ENCODE peak calls at places on chromosomes 6 and 20, in seven cellular contexts. E is dorsolateral prefrontal cortex, G is nephron progenitor cell, C is stomach, P is mammary epithelial cell, V is astrocyte, N is fibroblast of lung. M is an unnamed sample.

GRCh38 chr6:134363323-134364039 is 45.6 kb upstream of the SGK1 start:
- DNase-seq in C (no peak), E (no peak), P (peak; percentile 98), G (no peak), V (peak; percentile 81), N (peak; percentile 85), M (no peak)

GRCh38 chr20:45911486-45912343 is at the start of gene PLTP:
- DNase-seq in C (peak; percentile 58), V (peak; percentile 65), N (peak; percentile 77), G (peak; percentile 80), P (no peak), E (peak; percentile 48), M (peak; percentile 50)

GRCh38 chr6:154246723-154247118 is 109.9 kb downstream of the IPCEF1 start:
- DNase-seq in E (no peak), N (no peak), G (no peak), V (no peak), P (no peak), C (no peak), M (no peak)

GRCh38 chr20:3224681-3225421 is 14.1 kb downstream of the SLC4A11 start:
- DNase-seq in P (no peak), G (no peak), N (no peak), C (no peak), V (no peak), E (no peak), M (no peak)

GRCh38 chr6:133160531-133160930 is 80.6 kb upstream of the EYA4 start:
- DNase-seq in E (no peak), C (no peak), V (no peak), P (peak; percentile 5), N (no peak), G (no peak), M (no peak)

GRCh38 chr20:29472606-29473005 is 1784.9 kb upstream of the DEFB115 start:
- DNase-seq in E (no peak), N (no peak), P (no peak), C (no peak), V (no peak), G (no peak), M (no peak)

GRCh38 chr20:63625771-63626423 is 1.0 kb downstream of the GMEB2 start:
- DNase-seq in C (no peak), N (peak; percentile 51), E (no peak), P (no peak), V (peak; percentile 36), G (no peak), M (peak; percentile 69)

GRCh38 chr6:4224082-4224978 is 89.0 kb upstream of the ECI2 start:
- DNase-seq in N (peak; percentile 80), V (peak; percentile 81), G (no peak), C (no peak), P (peak; percentile 65), E (no peak), M (no peak)

GRCh38 chr6:14547284-14548001 is 429.9 kb downstream of the CD83 start:
- DNase-seq in P (no peak), G (no peak), E (no peak), V (no peak), N (no peak), C (no peak), M (no peak)

GRCh38 chr6:146788115-146788514 is 189.3 kb downstream of the ADGB start:
- DNase-seq in N (no peak), G (no peak), C (no peak), P (no peak), E (no peak), V (no peak), M (no peak)

GRCh38 chr6:39797751-39798150 is 5.6 kb downstream of the DAAM2 start:
- DNase-seq in N (no peak), G (no peak), C (no peak), P (no peak), V (no peak), E (no peak), M (no peak)

GRCh38 chr20:38208088-38208487 is 43.0 kb upstream of the TGM2 start:
- DNase-seq in G (no peak), V (no peak), P (no peak), C (no peak), E (no peak), N (no peak), M (no peak)

GRCh38 chr20:47293524-47294157 is 62.9 kb downstream of the ZMYND8 start:
- DNase-seq in C (no peak), E (no peak), V (no peak), P (no peak), N (no peak), G (no peak), M (no peak)

GRCh38 chr20:19823971-19824370 is 65.9 kb downstream of the RIN2 start:
- DNase-seq in G (peak; percentile 27), P (no peak), C (no peak), V (no peak), E (no peak), N (no peak), M (no peak)

GRCh38 chr6:99894815-99895214 is 99.2 kb downstream of the MCHR2 start:
- DNase-seq in V (no peak), N (no peak), C (no peak), E (no peak), G (no peak), P (no peak), M (no peak)

GRCh38 chr6:30719356-30719755 is 796 bp upstream of the TUBB start:
- DNase-seq in V (no peak), G (no peak), N (peak; percentile 29), C (no peak), E (no peak), P (no peak), M (no peak)

GRCh38 chr6:30722280-30723112 is 2.3 kb downstream of the TUBB start:
- DNase-seq in E (peak; percentile 84), P (peak; percentile 73), N (peak; percentile 57), V (no peak), C (peak; percentile 88), G (peak; percentile 90), M (peak; percentile 70)

GRCh38 chr6:30720738-30721197 is 616 bp downstream of the TUBB start:
- DNase-seq in C (peak; percentile 65), G (peak; percentile 52), E (no peak), V (no peak), P (peak; percentile 46), N (no peak), M (peak; percentile 82)

GRCh38 chr6:30719791-30720737 is at the start of gene TUBB:
- DNase-seq in V (peak; percentile 96), N (peak; percentile 98), G (peak; percentile 96), P (peak; percentile 98), C (peak; percentile 98), E (peak; percentile 99), M (peak; percentile 98)

DNA sequence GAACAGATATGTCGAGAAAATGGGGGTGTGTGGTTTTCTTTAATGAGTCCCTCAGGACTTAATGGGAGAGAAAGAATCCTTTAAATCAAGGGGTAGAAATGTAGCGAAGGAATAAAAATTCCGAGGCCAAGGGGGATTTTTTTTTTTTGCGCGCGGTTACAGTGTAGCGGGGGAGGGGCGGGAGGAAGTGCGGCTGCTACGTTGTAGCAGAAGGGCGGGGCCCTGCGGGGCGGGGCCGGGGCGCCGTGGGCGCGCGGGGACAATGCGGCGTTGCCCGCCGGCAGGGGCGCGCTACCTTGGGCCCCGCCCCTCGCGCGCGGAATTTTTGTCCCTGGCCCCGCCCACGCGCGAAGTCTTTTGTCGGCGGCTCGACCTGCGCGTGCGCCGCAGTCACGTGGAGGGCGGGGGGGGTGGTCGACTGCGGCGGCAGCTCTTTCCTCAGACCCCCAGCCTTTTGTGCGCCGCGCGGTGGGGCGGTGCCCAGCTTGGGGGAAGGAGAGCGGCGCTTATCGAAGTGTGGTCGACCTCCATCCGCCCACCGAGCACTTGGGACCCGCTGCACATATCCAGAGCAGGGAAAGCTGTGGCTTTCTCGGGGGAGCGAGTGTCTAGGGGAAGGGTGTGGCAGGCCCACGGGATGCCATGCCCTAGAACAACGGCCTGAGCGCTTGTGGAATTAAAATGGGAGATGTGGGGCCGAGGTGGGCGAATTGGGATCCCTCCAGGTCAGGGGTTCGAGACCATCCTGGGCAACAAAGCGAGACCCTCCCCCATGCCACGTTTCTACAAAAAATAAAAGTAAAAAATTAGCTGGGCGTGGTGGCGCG is 1.3 kb downstream of the TUBB start:
- DNase-seq in V (peak; percentile 68), E (peak; percentile 82), P (peak; percentile 82), C (peak; percentile 94), G (peak; percentile 95), N (peak; percentile 82), M (peak; percentile 95)
- TF ChIP-seq CTCF in V (no peak), E (peak; percentile 56), P (peak; percentile 34), C (no peak), G (peak; percentile 10), N (peak; percentile 14), M (no peak)

GRCh38 chr6:136158398-136158797 is 91.7 kb downstream of the MTFR2 start:
- DNase-seq in G (no peak), C (no peak), N (no peak), V (no peak), P (no peak), E (no peak), M (no peak)
- TF ChIP-seq CTCF in G (no peak), C (no peak), N (peak; percentile 6), V (no peak), P (no peak), E (no peak), M (no peak)

DNA sequence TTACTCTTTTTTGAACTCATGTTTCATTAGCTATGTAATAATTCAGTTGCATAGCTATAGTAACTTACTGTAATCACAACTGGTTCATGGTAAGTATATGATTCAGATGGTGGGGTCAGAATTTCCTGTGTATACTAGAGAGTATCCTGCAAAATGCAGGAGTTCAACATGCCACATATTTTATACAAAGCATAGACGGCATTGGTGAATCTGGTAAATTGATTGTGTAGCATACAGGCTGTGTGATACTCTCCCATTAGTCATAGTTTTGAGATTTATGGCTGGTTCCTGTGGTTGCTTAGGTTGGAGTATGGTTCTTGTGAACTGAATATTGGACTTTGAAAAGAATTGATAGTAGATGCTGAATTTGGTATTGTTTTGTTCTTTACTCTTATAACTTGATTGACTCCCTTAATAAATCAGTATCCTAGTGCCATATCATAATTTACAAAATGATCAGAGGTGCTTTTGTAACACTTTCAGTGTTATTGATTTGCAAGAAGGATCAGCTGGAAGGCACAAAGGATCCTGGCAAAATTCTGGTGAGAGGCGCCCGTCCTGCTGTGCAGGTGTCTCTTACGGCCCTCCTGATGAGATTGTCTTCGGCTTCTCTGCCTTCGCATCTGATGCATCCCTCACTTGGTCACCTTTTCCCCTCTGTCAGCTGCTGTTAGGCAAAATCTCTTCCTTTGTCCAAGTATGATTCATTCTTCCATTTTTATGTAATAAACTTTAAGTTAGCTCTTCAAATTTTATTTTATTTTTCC is 22.6 kb downstream of the SNX9 start:
- DNase-seq in E (no peak), N (peak; percentile 38), G (no peak), C (no peak), V (peak; percentile 30), P (no peak), M (no peak)
- TF ChIP-seq CTCF in E (no peak), N (no peak), G (no peak), C (no peak), V (no peak), P (no peak), M (no peak)

GRCh38 chr20:43570496-43570895 is 11.7 kb downstream of the SGK2 start:
- DNase-seq in P (no peak), N (no peak), G (no peak), E (no peak), C (no peak), V (no peak), M (no peak)

GRCh38 chr20:43571771-43572170 is 12.9 kb downstream of the SGK2 start:
- DNase-seq in G (no peak), E (no peak), C (no peak), P (no peak), V (no peak), N (no peak), M (no peak)

GRCh38 chr20:43569282-43569681 is 10.5 kb downstream of the SGK2 start:
- DNase-seq in V (no peak), E (no peak), N (no peak), P (no peak), C (no peak), G (no peak), M (no peak)

GRCh38 chr20:43572891-43573290 is 14.1 kb downstream of the SGK2 start:
- DNase-seq in N (no peak), C (no peak), P (no peak), V (no peak), E (no peak), G (no peak), M (no peak)

GRCh38 chr20:43571310-43571709 is 12.5 kb downstream of the SGK2 start:
- DNase-seq in N (no peak), C (no peak), P (no peak), G (no peak), V (no peak), E (no peak), M (no peak)
- TF ChIP-seq CTCF in N (no peak), C (no peak), P (no peak), G (no peak), V (no peak), E (no peak), M (peak; percentile 30)

M was measured in GM06990.